ENCODE peak calls at places on chromosomes 7 and 10, in eight cellular contexts. Y is occipital lobe; M is substantia nigra; G is stimulated activated CD4-positive, alpha-beta T cell treated with anti-CD3 and anti-CD28 coated beads, Interleukin-2, amount 100 ng/mL, for 48 hours; P is Panc1; J is omental fat pad; A is NCI-H1092 treated with DMSO at 0.1 percent for 48 hours; S is Kasumi-1. D is an unnamed sample.

GRCh38 chr10:102835007-102835482 is 2.2 kb downstream of the CYP17A1 start:
- DNase-seq in Y (peak), M (peak), G (peak), P (peak), J (peak), A (peak), S (peak), D (peak)

GRCh38 chr10:46077616-46078268 is 31.7 kb upstream of the MSMB start:
- DNase-seq in Y (no peak), M (no peak), G (no peak), P (no peak), J (no peak), A (no peak), S (peak), D (no peak)

GRCh38 chr7:90669002-90669401 is 72.9 kb downstream of the CDK14 start:
- DNase-seq in Y (no peak), M (no peak), G (no peak), P (no peak), J (no peak), A (no peak), S (no peak), D (no peak)

GRCh38 chr10:5840314-5841307 is 27.4 kb upstream of the GDI2 start:
- DNase-seq in Y (peak), M (peak), G (no peak), P (no peak), J (no peak), A (no peak), S (no peak), D (peak)

GRCh38 chr10:97914837-97915211 is 65.2 kb downstream of the GOLGA7B start:
- DNase-seq in Y (peak), M (peak), G (peak), P (peak), J (peak), A (peak), S (peak), D (peak)

GRCh38 chr7:119219663-119220062 is 995.2 kb downstream of the ANKRD7 start:
- DNase-seq in Y (no peak), M (no peak), G (no peak), P (no peak), J (no peak), A (no peak), S (no peak), D (no peak)

GRCh38 chr7:83058667-83059066 is 104.0 kb downstream of the PCLO start:
- DNase-seq in Y (no peak), M (no peak), G (no peak), P (no peak), J (no peak), A (no peak), S (no peak), D (no peak)

GRCh38 chr7:81664304-81664703 is 105.5 kb downstream of the HGF start:
- DNase-seq in Y (no peak), M (no peak), G (no peak), P (no peak), J (no peak), A (no peak), S (no peak), D (no peak)

GRCh38 chr10:18611168-18611567 is 40.2 kb downstream of the NSUN6 start:
- DNase-seq in Y (no peak), M (no peak), G (no peak), P (no peak), J (no peak), A (no peak), S (no peak), D (no peak)

GRCh38 chr7:158824028-158824427 is 5.3 kb downstream of the ESYT2 start:
- DNase-seq in Y (no peak), M (no peak), G (peak), P (no peak), J (no peak), A (no peak), S (peak), D (no peak)

GRCh38 chr7:1033546-1034145 is 10.7 kb upstream of the GPR146 start:
- DNase-seq in Y (no peak), M (no peak), G (no peak), P (no peak), J (no peak), A (no peak), S (no peak), D (no peak)

GRCh38 chr10:89235073-89235798 is 16.3 kb downstream of the LIPA start:
- DNase-seq in Y (peak), M (peak), G (no peak), P (no peak), J (peak), A (no peak), S (no peak), D (peak)

GRCh38 chr10:71068811-71069411 is 143.5 kb upstream of the UNC5B start:
- DNase-seq in Y (no peak), M (peak), G (no peak), P (no peak), J (no peak), A (no peak), S (no peak), D (no peak)

GRCh38 chr7:7565746-7566650 is 686 bp upstream of the MIOS start:
- DNase-seq in Y (no peak), M (no peak), G (no peak), P (peak), J (no peak), A (no peak), S (no peak), D (no peak)

GRCh38 chr10:45239642-45240041 is 75.8 kb downstream of the OR13A1 start:
- DNase-seq in Y (no peak), M (no peak), G (no peak), P (no peak), J (no peak), A (no peak), S (no peak), D (no peak)

GRCh38 chr10:130814610-130815009 is 496.9 kb downstream of the TCERG1L start:
- DNase-seq in Y (no peak), M (no peak), G (no peak), P (no peak), J (no peak), A (no peak), S (no peak), D (no peak)

D was measured in hippocampal formation.